ENCODE peak calls at places on chromosome 9, in eight cellular contexts. G is uterus, V is gastrocnemius medialis, Q is body of pancreas, D is spleen, A is IMR-90, L is A549, X is endothelial cell of umbilical vein. I is an unnamed sample.

GRCh38 chr9:22463205-22463604 is 16.6 kb downstream of the DMRTA1 start:
- DNase-seq in G (no peak), V (no peak), Q (no peak), D (no peak), A (no peak), L (no peak), X (no peak), I (no peak)

GRCh38 chr9:126417007-126417406 is 90.4 kb downstream of the MVB12B start:
- DNase-seq in G (no peak), V (no peak), Q (no peak), D (no peak), A (no peak), L (no peak), X (no peak), I (no peak)

GRCh38 chr9:104934686-104935413 is 6.9 kb upstream of the ABCA1 start:
- DNase-seq in G (no peak), V (no peak), Q (no peak), D (no peak), A (peak), L (no peak), X (no peak), I (no peak)

GRCh38 chr9:98075332-98075805 is 18.8 kb downstream of the NANS start:
- DNase-seq in G (no peak), V (no peak), Q (no peak), D (peak), A (peak), L (peak), X (peak), I (peak)

GRCh38 chr9:105127863-105128220 is 116.6 kb upstream of the SLC44A1 start:
- DNase-seq in G (no peak), V (no peak), Q (no peak), D (no peak), A (peak), L (no peak), X (peak), I (no peak)

GRCh38 chr9:137580209-137580957 is 1.7 kb upstream of the DPH7 start:
- DNase-seq in G (no peak), V (no peak), Q (no peak), D (no peak), A (no peak), L (no peak), X (no peak), I (no peak)

GRCh38 chr9:79224672-79225433 is 346.9 kb upstream of the TLE4 start:
- DNase-seq in G (no peak), V (no peak), Q (no peak), D (no peak), A (peak), L (peak), X (no peak), I (no peak)

GRCh38 chr9:5492965-5493364 is 17.4 kb upstream of the PDCD1LG2 start:
- DNase-seq in G (no peak), V (no peak), Q (no peak), D (no peak), A (no peak), L (peak), X (no peak), I (no peak)

GRCh38 chr9:72474676-72475075 is 46.7 kb upstream of the TMC1 start:
- DNase-seq in G (no peak), V (no peak), Q (no peak), D (no peak), A (peak), L (no peak), X (no peak), I (no peak)

GRCh38 chr9:136881691-136882108 is 4.6 kb upstream of the TRAF2 start:
- DNase-seq in G (no peak), V (no peak), Q (no peak), D (peak), A (peak), L (peak), X (no peak), I (peak)

GRCh38 chr9:136358016-136358415 is 5.5 kb downstream of the DNLZ start:
- DNase-seq in G (no peak), V (no peak), Q (no peak), D (no peak), A (no peak), L (no peak), X (no peak), I (no peak)

GRCh38 chr9:104682642-104683041 is 11.7 kb upstream of the OR13D1 start:
- DNase-seq in G (no peak), V (no peak), Q (no peak), D (no peak), A (peak), L (peak), X (peak), I (no peak)

GRCh38 chr9:35367451-35367850 is 122.5 kb upstream of the RUSC2 start:
- DNase-seq in G (no peak), V (peak), Q (no peak), D (no peak), A (peak), L (peak), X (peak), I (no peak)

GRCh38 chr9:112971415-112971814 is 40.6 kb downstream of the ZNF883 start:
- DNase-seq in G (no peak), V (no peak), Q (peak), D (no peak), A (peak), L (peak), X (no peak), I (no peak)

GRCh38 chr9:93132287-93132927 is 1.6 kb downstream of the NINJ1 start:
- DNase-seq in G (peak), V (peak), Q (peak), D (peak), A (no peak), L (peak), X (no peak), I (peak)

GRCh38 chr9:6086006-6086655 is 70.7 kb upstream of the RANBP6 start:
- DNase-seq in G (no peak), V (no peak), Q (no peak), D (no peak), A (no peak), L (no peak), X (no peak), I (no peak)

GRCh38 chr9:137647096-137647709 is 28.4 kb downstream of the EHMT1 start:
- DNase-seq in G (no peak), V (no peak), Q (no peak), D (peak), A (no peak), L (no peak), X (no peak), I (no peak)

GRCh38 chr9:113526841-113527240 is 63.3 kb downstream of the RGS3 start:
- DNase-seq in G (no peak), V (no peak), Q (no peak), D (peak), A (peak), L (no peak), X (no peak), I (no peak)

GRCh38 chr9:70043689-70044449 is at the start of gene MAMDC2:
- DNase-seq in G (peak), V (peak), Q (peak), D (peak), A (peak), L (no peak), X (peak), I (peak)

GRCh38 chr9:84919498-84919897 is 250.0 kb downstream of the NTRK2 start:
- DNase-seq in G (no peak), V (no peak), Q (no peak), D (no peak), A (no peak), L (no peak), X (no peak), I (no peak)

GRCh38 chr9:70994582-70994981 is 126.8 kb downstream of the TRPM3 start:
- DNase-seq in G (no peak), V (no peak), Q (no peak), D (no peak), A (no peak), L (no peak), X (no peak), I (no peak)

GRCh38 chr9:117081641-117082317 is 333.1 kb downstream of the ASTN2 start:
- DNase-seq in G (no peak), V (no peak), Q (no peak), D (no peak), A (no peak), L (no peak), X (no peak), I (no peak)

GRCh38 chr9:33048054-33048465 is 23.0 kb downstream of the DNAJA1 start:
- DNase-seq in G (no peak), V (no peak), Q (no peak), D (no peak), A (no peak), L (no peak), X (no peak), I (no peak)

GRCh38 chr9:33135086-33135958 is 31.8 kb downstream of the B4GALT1 start:
- DNase-seq in G (no peak), V (no peak), Q (peak), D (peak), A (peak), L (no peak), X (peak), I (no peak)

GRCh38 chr9:4020747-4021296 is 279.0 kb downstream of the GLIS3 start:
- DNase-seq in G (no peak), V (no peak), Q (no peak), D (no peak), A (peak), L (no peak), X (no peak), I (no peak)

DNA sequence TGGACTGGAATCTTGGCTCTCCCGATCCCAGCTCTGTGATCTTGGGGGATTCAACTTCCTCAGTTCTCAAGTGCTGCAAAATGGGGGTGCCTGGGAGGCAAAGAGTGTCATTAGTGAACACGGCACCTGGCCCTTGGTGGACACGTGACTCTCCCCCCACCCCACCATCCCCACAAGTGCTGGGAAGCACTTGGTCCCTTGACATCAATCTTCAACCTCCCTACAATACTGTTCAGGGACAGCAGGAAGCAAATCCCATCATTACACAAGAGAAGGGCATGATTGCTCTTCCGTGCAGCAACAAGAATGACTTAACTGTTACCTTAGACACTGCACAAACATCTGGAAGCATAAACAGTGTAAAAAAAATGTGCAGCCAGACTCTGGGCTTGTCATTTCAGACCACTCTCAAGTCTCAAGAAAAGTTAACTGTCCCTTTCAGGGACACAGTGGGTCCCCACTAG is 61.4 kb downstream of the PSMB7 start:
- DNase-seq in G (no peak), V (no peak), Q (no peak), D (peak), A (peak), L (peak), X (no peak), I (no peak)
- TF ChIP-seq POLR2A in G (no peak), V (no peak), Q (no peak), D (no peak), A (no peak), L (no peak), X (no peak), I (no peak)

GRCh38 chr9:78023003-78023741 is 8.4 kb downstream of the GNAQ start:
- DNase-seq in G (no peak), V (no peak), Q (peak), D (no peak), A (peak), L (peak), X (peak), I (peak)

GRCh38 chr9:78026416-78026815 is 5.2 kb downstream of the GNAQ start:
- DNase-seq in G (no peak), V (no peak), Q (no peak), D (no peak), A (no peak), L (no peak), X (peak), I (no peak)

GRCh38 chr9:78025186-78025585 is 6.4 kb downstream of the GNAQ start:
- DNase-seq in G (no peak), V (no peak), Q (no peak), D (no peak), A (no peak), L (no peak), X (no peak), I (no peak)

GRCh38 chr9:78017294-78017693 is 14.3 kb downstream of the GNAQ start:
- DNase-seq in G (no peak), V (no peak), Q (no peak), D (no peak), A (no peak), L (no peak), X (no peak), I (no peak)

DNA sequence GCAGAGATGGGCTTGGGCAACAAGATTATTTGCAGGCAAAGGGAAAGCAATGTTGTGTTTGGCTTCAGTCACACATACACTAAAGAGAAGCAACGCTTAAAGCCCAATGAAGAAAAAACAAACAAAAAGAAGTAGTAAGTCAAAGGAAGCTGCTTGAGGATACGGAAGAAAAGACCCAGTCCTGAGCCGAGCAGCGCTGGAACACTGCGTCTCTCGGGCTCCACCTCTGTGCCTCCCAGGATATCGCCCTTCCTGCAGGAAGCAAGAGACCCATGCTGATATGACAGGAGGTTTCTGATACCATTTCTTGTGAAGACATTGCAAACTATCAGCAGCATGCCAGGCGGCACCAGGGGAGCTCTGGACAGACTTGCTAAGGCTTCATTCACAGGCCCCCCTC is 9.9 kb downstream of the GNAQ start:
- DNase-seq in G (no peak), V (no peak), Q (no peak), D (no peak), A (no peak), L (no peak), X (peak), I (peak)
- H3K4me3 ChIP-seq in G (no peak), V (no peak), Q (no peak), D (no peak), A (no peak), L (no peak), X (peak), I (no peak)

GRCh38 chr9:19828586-19828985 is 39.7 kb upstream of the SLC24A2 start:
- DNase-seq in G (no peak), V (no peak), Q (no peak), D (no peak), A (no peak), L (no peak), X (no peak), I (no peak)
- TF ChIP-seq CTCF in G (no peak), V (no peak), Q (no peak), D (no peak), A (no peak), L (no peak), X (no peak), I (no peak)

DNA sequence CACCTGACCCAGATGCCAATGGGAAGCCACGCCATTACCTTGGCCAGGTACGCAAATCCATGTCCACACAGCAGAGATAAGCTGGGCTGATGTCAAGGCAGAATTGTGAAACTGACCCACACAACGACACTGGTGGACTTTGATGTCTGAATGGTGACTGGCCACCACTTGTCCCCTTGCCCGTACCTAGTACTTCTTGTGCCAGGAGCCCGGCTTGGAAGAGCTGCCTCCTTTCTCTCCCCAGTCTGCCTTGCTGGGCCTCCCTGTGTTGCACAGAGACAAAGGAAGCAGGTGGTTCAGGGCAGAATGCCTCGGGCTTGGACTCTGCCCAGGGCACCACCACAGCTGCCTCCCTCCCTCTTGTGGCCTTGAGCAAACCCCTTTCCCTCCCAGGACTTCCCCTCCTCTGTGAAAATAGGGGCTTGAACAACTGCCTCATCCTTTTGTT is 23.3 kb downstream of the PTGES2 start:
- DNase-seq in G (no peak), V (peak), Q (peak), D (peak), A (no peak), L (no peak), X (peak), I (peak)
- TF ChIP-seq POLR2A in G (no peak), V (no peak), Q (peak), D (no peak), A (no peak), L (no peak), X (no peak), I (no peak)

GRCh38 chr9:16986441-16987387 is 116.2 kb upstream of the BNC2 start:
- DNase-seq in G (no peak), V (no peak), Q (no peak), D (no peak), A (peak), L (no peak), X (no peak), I (no peak)

GRCh38 chr9:16985559-16986348 is 115.3 kb upstream of the BNC2 start:
- DNase-seq in G (no peak), V (no peak), Q (no peak), D (no peak), A (peak), L (peak), X (peak), I (no peak)

GRCh38 chr9:16982780-16983179 is 112.3 kb upstream of the BNC2 start:
- DNase-seq in G (no peak), V (no peak), Q (no peak), D (no peak), A (no peak), L (no peak), X (no peak), I (no peak)
- H3K4me3 ChIP-seq in G (no peak), V (no peak), Q (no peak), D (no peak), A (no peak), L (no peak), X (no peak), I (no peak)

GRCh38 chr9:101711330-101711941 is 27.0 kb downstream of the GRIN3A start:
- DNase-seq in G (no peak), V (no peak), Q (peak), D (no peak), A (no peak), L (peak), X (peak), I (no peak)
- TF ChIP-seq CTCF in G (no peak), V (peak), Q (peak), D (no peak), A (peak), L (peak), X (peak), I (no peak)

GRCh38 chr9:131500377-131500776 is 2.3 kb upstream of the POMT1 start:
- DNase-seq in G (no peak), V (no peak), Q (no peak), D (no peak), A (no peak), L (no peak), X (no peak), I (no peak)
- TF ChIP-seq POLR2A in G (no peak), V (no peak), Q (no peak), D (no peak), A (no peak), L (no peak), X (no peak), I (no peak)

GRCh38 chr9:133088756-133089155 is 27.0 kb downstream of the CEL start:
- DNase-seq in G (no peak), V (no peak), Q (no peak), D (no peak), A (no peak), L (no peak), X (no peak), I (no peak)

GRCh38 chr9:133089271-133089671 is 27.5 kb downstream of the CEL start:
- DNase-seq in G (no peak), V (no peak), Q (peak), D (no peak), A (no peak), L (peak), X (no peak), I (no peak)

GRCh38 chr9:133090752-133091325 is 29.1 kb downstream of the CEL start:
- DNase-seq in G (no peak), V (no peak), Q (peak), D (peak), A (no peak), L (no peak), X (no peak), I (no peak)

GRCh38 chr9:133088146-133088750 is 26.5 kb downstream of the CEL start:
- DNase-seq in G (no peak), V (no peak), Q (peak), D (no peak), A (no peak), L (no peak), X (no peak), I (no peak)

GRCh38 chr9:133090187-133090586 is 28.4 kb downstream of the CEL start:
- DNase-seq in G (no peak), V (no peak), Q (peak), D (no peak), A (no peak), L (no peak), X (no peak), I (no peak)
- H3K4me3 ChIP-seq in G (no peak), V (no peak), Q (no peak), D (no peak), A (no peak), L (no peak), X (no peak), I (no peak)

DNA sequence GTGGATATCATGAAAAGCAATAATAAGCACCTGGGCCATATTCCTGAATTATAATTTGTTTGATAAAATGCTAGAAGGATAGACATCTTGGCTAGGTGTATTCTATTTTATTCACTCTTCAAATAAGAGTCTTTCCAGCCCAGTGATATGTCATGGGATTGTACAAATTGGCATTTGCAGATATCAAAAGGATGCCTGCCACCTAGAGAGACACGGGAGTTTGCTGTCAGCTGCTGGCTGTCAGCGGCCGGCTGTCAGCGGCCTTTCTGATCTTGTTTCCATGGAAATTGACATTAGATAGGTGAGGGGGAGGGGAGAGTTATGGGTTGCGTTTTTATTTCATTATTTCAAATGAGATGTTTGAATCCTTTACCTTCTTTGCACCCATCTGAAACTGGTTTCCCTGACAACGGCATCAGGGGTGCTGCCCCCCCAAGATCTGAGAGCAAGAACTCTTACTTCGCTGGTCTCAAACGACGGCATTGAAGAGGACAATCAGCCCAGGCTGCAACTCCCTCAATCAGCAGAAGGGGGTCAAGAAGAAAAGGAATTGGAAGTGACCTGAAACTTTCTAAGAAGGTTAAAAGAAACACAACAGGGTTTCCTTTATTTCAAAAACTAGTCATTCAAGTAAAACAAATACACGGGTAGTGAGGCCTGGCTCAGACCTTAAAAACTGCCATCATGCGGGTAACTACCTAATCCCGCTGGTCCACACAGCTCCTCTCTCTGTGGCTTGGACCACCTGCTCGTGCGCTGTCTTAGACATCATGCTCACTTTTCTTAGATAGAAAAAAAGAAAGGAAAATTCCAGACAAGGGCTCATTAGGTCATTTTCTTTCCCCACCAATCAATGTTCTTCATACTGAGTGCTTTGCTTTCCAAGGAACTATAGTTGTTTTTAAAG is 115.7 kb downstream of the TLE1 start:
- DNase-seq in G (no peak), V (no peak), Q (no peak), D (no peak), A (no peak), L (no peak), X (no peak), I (no peak)
- TF ChIP-seq CTCF in G (no peak), V (no peak), Q (no peak), D (no peak), A (no peak), L (no peak), X (no peak), I (no peak)

I was measured in stomach.